ENCODE peak calls at places on chromosomes 13 and 19, in eight cellular contexts. R is fibroblast of the aortic adventitia; F is CD8-positive, alpha-beta T cell; I is pancreas; W is astrocyte of the spinal cord; X is lung; N is A673; Z is mammary epithelial cell. H is an unnamed sample.

GRCh38 chr19:6499052-6499790 is 2.9 kb downstream of the TUBB4A start:
- DNase-seq in I (no peak), X (no peak), Z (no peak), F (no peak), W (no peak), N (no peak), R (no peak), H (no peak)

GRCh38 chr13:23986619-23987018 is 89.3 kb upstream of the C1QTNF9B start:
- DNase-seq in Z (no peak), F (no peak), X (no peak), W (peak; percentile 53), R (peak; percentile 92), N (no peak), I (no peak), H (no peak)

GRCh38 chr19:29849234-29849633 is 37.4 kb downstream of the CCNE1 start:
- DNase-seq in R (no peak), N (no peak), Z (no peak), W (no peak), F (no peak), I (no peak), X (no peak), H (no peak)

GRCh38 chr13:106617561-106617960 is 49.6 kb upstream of the ARGLU1 start:
- DNase-seq in I (no peak), W (peak; percentile 50), X (no peak), F (no peak), N (peak; percentile 78), Z (peak; percentile 79), R (peak; percentile 60), H (peak; percentile 88)

GRCh38 chr13:48662226-48662625 is 8.5 kb downstream of the CYSLTR2 start:
- DNase-seq in F (no peak), R (no peak), W (no peak), N (no peak), X (no peak), Z (peak; percentile 64), I (no peak), H (peak; percentile 78)

GRCh38 chr19:7869453-7869909 is 4.7 kb downstream of the PRR36 start:
- DNase-seq in W (no peak), N (peak; percentile 73), F (peak; percentile 90), X (peak; percentile 64), Z (peak; percentile 67), R (peak; percentile 25), I (peak; percentile 66), H (peak; percentile 85)

GRCh38 chr13:21069561-21070004 is 8.2 kb upstream of the LATS2 start:
- DNase-seq in N (peak; percentile 71), I (no peak), X (no peak), R (peak; percentile 99), Z (peak; percentile 85), W (peak; percentile 92), F (no peak), H (peak; percentile 91)

GRCh38 chr19:49110567-49110966 is 3.6 kb upstream of the LIN7B start:
- DNase-seq in X (no peak), F (no peak), N (no peak), W (peak; percentile 41), Z (no peak), I (no peak), R (peak; percentile 80), H (no peak)

GRCh38 chr13:34391071-34391470 is 551.0 kb upstream of the NBEA start:
- DNase-seq in W (peak; percentile 76), I (no peak), N (no peak), R (peak; percentile 43), Z (peak; percentile 68), X (no peak), F (no peak), H (peak; percentile 79)

GRCh38 chr13:79966039-79966438 is 374.9 kb downstream of the SPRY2 start:
- DNase-seq in I (no peak), W (no peak), X (no peak), R (peak; percentile 12), N (peak; percentile 20), F (no peak), Z (no peak), H (peak; percentile 27)

GRCh38 chr13:53020764-53021332 is 7.8 kb upstream of the OLFM4 start:
- DNase-seq in F (no peak), R (no peak), X (no peak), I (no peak), W (no peak), N (no peak), Z (no peak), H (no peak)

GRCh38 chr19:3761382-3762129 is at the start of gene APBA3:
- DNase-seq in I (peak; percentile 84), F (peak; percentile 98), R (peak; percentile 85), Z (peak; percentile 86), N (peak; percentile 95), W (peak; percentile 86), X (peak; percentile 92), H (peak; percentile 89)
- TF ChIP-seq CTCF in I (peak; percentile 26), F (peak; percentile 70), R (peak; percentile 67), Z (peak; percentile 42), N (peak; percentile 88), W (peak; percentile 75), X (peak; percentile 68), H (peak; percentile 71)

GRCh38 chr13:73918691-73919090 is 215.5 kb downstream of the KLF12 start:
- DNase-seq in Z (no peak), I (no peak), X (no peak), F (no peak), W (no peak), N (no peak), R (no peak), H (no peak)

GRCh38 chr13:73910733-73911132 is 223.5 kb downstream of the KLF12 start:
- DNase-seq in N (no peak), F (no peak), W (no peak), Z (no peak), X (no peak), R (no peak), I (no peak), H (no peak)

GRCh38 chr13:73908809-73909208 is 225.4 kb downstream of the KLF12 start:
- DNase-seq in Z (no peak), I (no peak), F (no peak), N (no peak), W (no peak), R (no peak), X (no peak), H (no peak)

GRCh38 chr13:73913043-73913740 is 221.0 kb downstream of the KLF12 start:
- DNase-seq in N (no peak), R (peak; percentile 60), Z (peak; percentile 46), X (no peak), I (no peak), W (peak; percentile 47), F (no peak), H (peak; percentile 48)

GRCh38 chr13:73914119-73914518 is 220.1 kb downstream of the KLF12 start:
- DNase-seq in N (peak; percentile 75), I (no peak), W (peak; percentile 13), F (no peak), R (peak; percentile 62), Z (no peak), X (no peak), H (no peak)
- H3K4me3 ChIP-seq in N (no peak overlapping the region), I (no peak overlapping the region), W (no peak overlapping the region), F (no peak overlapping the region), R (no peak overlapping the region), Z (no peak overlapping the region), X (no peak overlapping the region), H (no peak overlapping the region)

GRCh38 chr19:45717983-45718650 is 12.6 kb downstream of the FBXO46 start:
- DNase-seq in W (no peak), R (no peak), X (no peak), F (no peak), N (no peak), I (no peak), Z (no peak), H (no peak)

GRCh38 chr19:45716314-45717130 is 14.2 kb downstream of the FBXO46 start:
- DNase-seq in I (no peak), X (no peak), N (no peak), F (no peak), R (peak; percentile 32), W (peak; percentile 35), Z (peak; percentile 50), H (peak; percentile 51)

GRCh38 chr19:45713141-45713540 is 17.6 kb downstream of the FBXO46 start:
- DNase-seq in F (no peak), Z (no peak), I (no peak), R (no peak), N (no peak), X (no peak), W (no peak), H (no peak)

GRCh38 chr19:45715139-45715538 is 15.6 kb downstream of the FBXO46 start:
- DNase-seq in N (no peak), F (no peak), Z (no peak), W (no peak), R (no peak), I (no peak), X (no peak), H (no peak)

DNA sequence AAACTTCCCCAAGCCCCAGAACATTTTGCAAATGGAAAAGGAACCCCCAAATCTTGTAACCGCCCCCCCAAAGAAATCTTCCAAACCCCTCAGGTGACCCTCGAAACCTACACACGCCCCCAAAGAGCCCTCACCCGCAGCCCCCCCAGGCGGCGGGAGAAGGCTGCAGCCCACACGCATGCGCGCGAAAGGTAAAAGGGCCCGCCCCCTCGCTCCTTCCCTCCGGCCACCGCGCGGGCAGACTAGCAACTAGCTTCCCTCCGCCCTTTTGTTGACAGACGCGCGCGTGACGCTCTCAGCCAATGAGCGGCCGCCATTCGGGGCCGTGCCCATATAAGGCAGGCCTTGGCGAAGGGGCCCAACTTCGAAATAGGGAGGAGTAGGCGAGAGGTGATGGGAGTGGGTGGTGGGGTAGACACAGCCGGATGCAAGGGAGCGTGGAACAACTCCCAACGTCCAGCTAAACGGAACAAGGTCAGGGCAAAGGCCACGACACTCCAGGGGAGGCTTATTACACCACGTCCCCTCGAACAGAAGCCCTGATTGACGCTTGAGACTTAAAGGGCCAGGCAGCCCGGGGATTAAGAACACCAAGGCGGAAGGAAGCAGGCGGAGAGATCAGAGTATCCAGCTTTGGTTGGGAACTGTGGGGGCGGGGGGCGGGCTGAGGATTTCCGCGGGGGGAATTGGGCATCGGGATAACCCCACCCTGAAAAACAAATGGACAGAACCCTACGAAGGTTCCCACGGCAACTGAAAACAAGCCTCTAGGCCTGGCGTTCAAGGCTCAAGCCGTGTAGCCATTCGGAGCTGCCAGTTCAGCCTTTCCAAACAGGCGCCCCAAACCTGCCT is 13.3 kb downstream of the FBXO46 start:
- DNase-seq in W (peak; percentile 99), X (peak; percentile 99), R (peak; percentile 98), Z (peak; percentile 97), F (peak; percentile 98), N (peak; percentile 99), I (peak; percentile 99), H (peak; percentile 97)
- TF ChIP-seq CTCF in W (peak; percentile 20), X (peak; percentile 1), R (peak; percentile 34), Z (peak; percentile 5), F (no peak), N (peak; percentile 27), I (no peak), H (peak; percentile 21)

DNA sequence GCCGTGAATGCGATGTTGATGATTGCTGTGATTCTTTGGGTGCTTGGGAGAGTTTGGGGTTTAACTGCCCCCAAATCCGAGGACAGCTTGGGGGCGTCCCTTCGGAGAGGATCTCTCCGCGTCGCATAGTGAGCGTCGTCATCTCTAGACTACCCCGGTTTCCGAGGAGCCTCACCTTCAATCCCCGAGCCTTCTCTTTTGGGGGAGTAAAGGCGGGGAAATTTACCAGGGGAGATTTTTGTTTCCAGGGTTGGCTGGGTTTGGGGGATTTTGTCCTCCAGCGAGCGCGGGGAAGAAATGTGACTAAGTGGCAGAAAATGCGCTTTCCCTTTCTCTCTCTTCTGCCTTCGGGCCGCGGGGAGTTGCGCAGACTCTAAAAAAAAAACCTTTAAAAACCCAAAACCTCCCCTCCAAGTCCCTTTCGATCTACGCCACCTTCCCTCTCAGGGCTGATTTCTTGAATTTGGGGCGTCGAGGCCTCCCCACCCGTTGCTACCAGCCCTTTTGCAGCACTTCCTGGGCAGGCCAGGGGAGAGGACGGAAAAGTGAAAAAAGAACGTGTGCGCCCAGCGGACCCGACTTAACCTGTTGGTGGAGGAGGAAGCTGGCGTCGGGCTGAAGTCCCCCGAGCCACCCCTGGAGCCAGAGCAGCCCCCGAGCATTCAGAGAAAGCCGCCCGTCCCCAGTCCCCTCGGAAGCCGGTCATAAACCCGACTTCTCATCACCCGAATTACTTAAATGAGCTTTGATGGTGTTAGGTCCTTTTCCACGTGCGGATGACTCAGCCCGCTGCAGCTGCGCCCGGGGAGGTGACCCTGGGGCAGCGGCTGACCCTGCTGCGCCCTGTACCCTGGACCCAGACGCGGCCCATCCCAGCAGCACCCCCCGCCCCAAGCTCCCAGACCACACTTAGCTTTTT is 17.7 kb downstream of the NFIX start:
- DNase-seq in Z (peak; percentile 71), N (peak; percentile 39), X (no peak), F (peak; percentile 58), W (peak; percentile 75), I (no peak), R (peak; percentile 85), H (no peak)
- H3K4me3 ChIP-seq in Z (peak overlapping the region; percentile 51), N (peak overlapping the region; percentile 38), X (no peak overlapping the region), F (peak overlapping the region; percentile 44), W (peak overlapping the region; percentile 26), I (no peak overlapping the region), R (peak overlapping the region; percentile 63), H (peak overlapping the region; percentile 31)